ENCODE peak calls at places on chromosomes 1 and 21, in four cellular contexts. One of them, this sample, is unnamed.

GRCh38 chr1:106937104-106937503 is 119.4 kb upstream of the PRMT6 start:
- DNase-seq in heart right ventricle: no peak
- DNase-seq in suprapubic skin: no peak
- DNase-seq in foreskin fibroblast: peak
- DNase-seq in this sample: peak

GRCh38 chr1:9539829-9540550 is 725 bp downstream of the SLC25A33 start:
- DNase-seq in heart right ventricle: peak
- DNase-seq in suprapubic skin: no peak
- DNase-seq in foreskin fibroblast: peak
- DNase-seq in this sample: peak

GRCh38 chr1:31377361-31377863 is 4.5 kb upstream of the FABP3 start:
- DNase-seq in foreskin fibroblast: no peak
- DNase-seq in heart right ventricle: no peak
- DNase-seq in suprapubic skin: no peak
- DNase-seq in this sample: no peak

GRCh38 chr1:230130172-230130944 is 63.3 kb downstream of the GALNT2 start:
- DNase-seq in heart right ventricle: no peak
- DNase-seq in suprapubic skin: no peak
- DNase-seq in foreskin fibroblast: no peak
- DNase-seq in this sample: no peak

GRCh38 chr1:210446479-210446878 is 117.8 kb downstream of the HHAT start:
- DNase-seq in heart right ventricle: no peak
- DNase-seq in foreskin fibroblast: peak
- DNase-seq in suprapubic skin: no peak
- DNase-seq in this sample: peak

GRCh38 chr1:214658785-214659184 is 55.8 kb downstream of the CENPF start:
- DNase-seq in foreskin fibroblast: peak
- DNase-seq in suprapubic skin: no peak
- DNase-seq in heart right ventricle: no peak
- DNase-seq in this sample: peak

GRCh38 chr1:5597991-5598823 is 394.0 kb downstream of the NPHP4 start:
- DNase-seq in suprapubic skin: peak
- DNase-seq in foreskin fibroblast: no peak
- DNase-seq in heart right ventricle: no peak
- DNase-seq in this sample: no peak

GRCh38 chr1:179029293-179029692 is 3.6 kb downstream of the FAM20B start:
- DNase-seq in foreskin fibroblast: no peak
- DNase-seq in suprapubic skin: no peak
- DNase-seq in heart right ventricle: no peak
- DNase-seq in this sample: no peak

GRCh38 chr1:57549280-57549679 is 125.4 kb upstream of the DAB1 start:
- DNase-seq in foreskin fibroblast: no peak
- DNase-seq in heart right ventricle: no peak
- DNase-seq in suprapubic skin: no peak
- DNase-seq in this sample: no peak

GRCh38 chr1:7755448-7755847 is 15.6 kb upstream of the VAMP3 start:
- DNase-seq in suprapubic skin: no peak
- DNase-seq in foreskin fibroblast: no peak
- DNase-seq in heart right ventricle: no peak
- DNase-seq in this sample: peak

GRCh38 chr1:1286313-1287261 is 6.4 kb downstream of the SCNN1D start:
- DNase-seq in heart right ventricle: no peak
- DNase-seq in suprapubic skin: no peak
- DNase-seq in foreskin fibroblast: no peak
- DNase-seq in this sample: no peak

GRCh38 chr1:47655521-47656300 is 217.9 kb downstream of the FOXD2 start:
- DNase-seq in foreskin fibroblast: no peak
- DNase-seq in heart right ventricle: no peak
- DNase-seq in suprapubic skin: peak
- DNase-seq in this sample: no peak

GRCh38 chr1:145961425-145962156 is 2.8 kb downstream of the ANKRD34A start:
- DNase-seq in heart right ventricle: peak
- DNase-seq in suprapubic skin: no peak
- DNase-seq in foreskin fibroblast: peak
- DNase-seq in this sample: no peak

GRCh38 chr1:196464545-196464944 is 143.7 kb downstream of the KCNT2 start:
- DNase-seq in suprapubic skin: no peak
- DNase-seq in foreskin fibroblast: peak
- DNase-seq in heart right ventricle: no peak
- DNase-seq in this sample: peak

GRCh38 chr21:27649746-27650145 is 682.9 kb upstream of the ADAMTS5 start:
- DNase-seq in foreskin fibroblast: peak
- DNase-seq in suprapubic skin: no peak
- DNase-seq in heart right ventricle: no peak
- DNase-seq in this sample: no peak

GRCh38 chr1:2014726-2015382 is 4.3 kb upstream of the GABRD start:
- DNase-seq in foreskin fibroblast: no peak
- DNase-seq in suprapubic skin: no peak
- DNase-seq in heart right ventricle: no peak
- DNase-seq in this sample: no peak

GRCh38 chr1:94408104-94408503 is 10.1 kb upstream of the ABCD3 start:
- DNase-seq in foreskin fibroblast: no peak
- DNase-seq in heart right ventricle: no peak
- DNase-seq in suprapubic skin: no peak
- DNase-seq in this sample: no peak

GRCh38 chr21:29187939-29188338 is 57.5 kb downstream of the MAP3K7CL start:
- DNase-seq in foreskin fibroblast: peak
- DNase-seq in suprapubic skin: no peak
- DNase-seq in heart right ventricle: no peak
- DNase-seq in this sample: peak

GRCh38 chr1:24048205-24048869 is 63.6 kb downstream of the MYOM3 start:
- DNase-seq in foreskin fibroblast: no peak
- DNase-seq in heart right ventricle: no peak
- DNase-seq in suprapubic skin: no peak
- DNase-seq in this sample: peak

GRCh38 chr21:14864211-14865021 is 200.4 kb downstream of the NRIP1 start:
- DNase-seq in suprapubic skin: peak
- DNase-seq in foreskin fibroblast: peak
- DNase-seq in heart right ventricle: peak
- DNase-seq in this sample: peak

GRCh38 chr1:65309317-65310077 is at the start of gene DNAJC6:
- DNase-seq in heart right ventricle: peak
- DNase-seq in foreskin fibroblast: peak
- DNase-seq in suprapubic skin: peak
- DNase-seq in this sample: peak

GRCh38 chr21:38861989-38862683 is 56.4 kb downstream of the ETS2 start:
- DNase-seq in foreskin fibroblast: peak
- DNase-seq in suprapubic skin: no peak
- DNase-seq in heart right ventricle: no peak
- DNase-seq in this sample: no peak

GRCh38 chr1:84611091-84611490 is 36.9 kb upstream of the CTBS start:
- DNase-seq in suprapubic skin: no peak
- DNase-seq in heart right ventricle: no peak
- DNase-seq in foreskin fibroblast: no peak
- DNase-seq in this sample: no peak

GRCh38 chr1:228752604-228753132 is 17.4 kb downstream of the RHOU start:
- DNase-seq in heart right ventricle: no peak
- DNase-seq in suprapubic skin: no peak
- DNase-seq in foreskin fibroblast: no peak
- DNase-seq in this sample: no peak

GRCh38 chr1:20187103-20187812 is 940 bp upstream of the PLA2G2C start:
- DNase-seq in foreskin fibroblast: no peak
- DNase-seq in heart right ventricle: no peak
- DNase-seq in suprapubic skin: no peak
- DNase-seq in this sample: no peak

GRCh38 chr1:44842763-44843655 is at the start of gene PTCH2:
- DNase-seq in suprapubic skin: no peak
- DNase-seq in heart right ventricle: peak
- DNase-seq in foreskin fibroblast: peak
- DNase-seq in this sample: no peak

GRCh38 chr1:219298581-219299148 is 125.0 kb downstream of the LYPLAL1 start:
- DNase-seq in heart right ventricle: no peak
- DNase-seq in foreskin fibroblast: no peak
- DNase-seq in suprapubic skin: no peak
- DNase-seq in this sample: no peak

GRCh38 chr1:153928776-153929432 is 6.1 kb upstream of the GATAD2B start:
- DNase-seq in suprapubic skin: no peak
- DNase-seq in foreskin fibroblast: peak
- DNase-seq in heart right ventricle: no peak
- DNase-seq in this sample: no peak

GRCh38 chr1:117237701-117238413 is 27.1 kb upstream of the VTCN1 start:
- DNase-seq in foreskin fibroblast: no peak
- DNase-seq in heart right ventricle: no peak
- DNase-seq in suprapubic skin: no peak
- DNase-seq in this sample: no peak

GRCh38 chr1:115322631-115323030 is 15.4 kb downstream of the NGF start:
- DNase-seq in foreskin fibroblast: peak
- DNase-seq in suprapubic skin: no peak
- DNase-seq in heart right ventricle: no peak
- DNase-seq in this sample: peak

GRCh38 chr1:229508823-229509337 is 739 bp upstream of the NUP133 start:
- DNase-seq in foreskin fibroblast: no peak
- DNase-seq in suprapubic skin: no peak
- DNase-seq in heart right ventricle: no peak
- DNase-seq in this sample: no peak

GRCh38 chr1:14769486-14770274 is 171.2 kb downstream of the KAZN start:
- DNase-seq in suprapubic skin: no peak
- DNase-seq in foreskin fibroblast: no peak
- DNase-seq in heart right ventricle: no peak
- DNase-seq in this sample: no peak

GRCh38 chr1:163290025-163290610 is 31.6 kb upstream of the NUF2 start:
- DNase-seq in suprapubic skin: no peak
- DNase-seq in foreskin fibroblast: peak
- DNase-seq in heart right ventricle: no peak
- DNase-seq in this sample: no peak

GRCh38 chr1:202157945-202158344 is 2.5 kb downstream of the PTPN7 start:
- DNase-seq in foreskin fibroblast: no peak
- DNase-seq in heart right ventricle: no peak
- DNase-seq in suprapubic skin: no peak
- DNase-seq in this sample: no peak
- H3K4me3 ChIP-seq in foreskin fibroblast: no peak
- H3K4me3 ChIP-seq in heart right ventricle: no peak
- H3K4me3 ChIP-seq in suprapubic skin: no peak
- H3K4me3 ChIP-seq in this sample: no peak

GRCh38 chr1:157691285-157691920 is 9.2 kb downstream of the FCRL3 start:
- DNase-seq in suprapubic skin: no peak
- DNase-seq in foreskin fibroblast: peak
- DNase-seq in heart right ventricle: no peak
- DNase-seq in this sample: peak
- TF ChIP-seq CTCF in suprapubic skin: no peak
- TF ChIP-seq CTCF in foreskin fibroblast: peak
- TF ChIP-seq CTCF in heart right ventricle: peak
- TF ChIP-seq CTCF in this sample: peak

GRCh38 chr1:41108696-41109284 is 87.3 kb upstream of the SLFNL1 start:
- DNase-seq in foreskin fibroblast: peak
- DNase-seq in heart right ventricle: no peak
- DNase-seq in suprapubic skin: no peak
- DNase-seq in this sample: peak
- H3K4me3 ChIP-seq in foreskin fibroblast: no peak
- H3K4me3 ChIP-seq in heart right ventricle: no peak
- H3K4me3 ChIP-seq in suprapubic skin: no peak
- H3K4me3 ChIP-seq in this sample: no peak

GRCh38 chr1:26166719-26167281 is 2.0 kb downstream of the C1orf232 start:
- DNase-seq in foreskin fibroblast: no peak
- DNase-seq in heart right ventricle: no peak
- DNase-seq in suprapubic skin: no peak
- DNase-seq in this sample: no peak

GRCh38 chr1:26162220-26162703 is 3.4 kb downstream of the FAM110D start:
- DNase-seq in foreskin fibroblast: no peak
- DNase-seq in suprapubic skin: no peak
- DNase-seq in heart right ventricle: no peak
- DNase-seq in this sample: no peak

GRCh38 chr1:26163684-26164035 is 4.8 kb downstream of the FAM110D start:
- DNase-seq in foreskin fibroblast: no peak
- DNase-seq in suprapubic skin: no peak
- DNase-seq in heart right ventricle: no peak
- DNase-seq in this sample: no peak

GRCh38 chr1:26165126-26165892 is 3.5 kb downstream of the C1orf232 start:
- DNase-seq in heart right ventricle: no peak
- DNase-seq in suprapubic skin: no peak
- DNase-seq in foreskin fibroblast: no peak
- DNase-seq in this sample: no peak

GRCh38 chr1:26164036-26164927 is 4.5 kb downstream of the C1orf232 start:
- DNase-seq in suprapubic skin: no peak
- DNase-seq in foreskin fibroblast: peak
- DNase-seq in heart right ventricle: peak
- DNase-seq in this sample: no peak
- TF ChIP-seq CTCF in suprapubic skin: peak
- TF ChIP-seq CTCF in foreskin fibroblast: peak
- TF ChIP-seq CTCF in heart right ventricle: peak
- TF ChIP-seq CTCF in this sample: peak

GRCh38 chr1:166165661-166166399 is 971 bp downstream of the FAM78B start:
- DNase-seq in heart right ventricle: no peak
- DNase-seq in suprapubic skin: no peak
- DNase-seq in foreskin fibroblast: peak
- DNase-seq in this sample: no peak

GRCh38 chr1:166166400-166166699 is 451 bp downstream of the FAM78B start:
- DNase-seq in foreskin fibroblast: no peak
- DNase-seq in heart right ventricle: no peak
- DNase-seq in suprapubic skin: no peak
- DNase-seq in this sample: no peak

GRCh38 chr1:166164995-166165660 is 1.7 kb downstream of the FAM78B start:
- DNase-seq in suprapubic skin: no peak
- DNase-seq in heart right ventricle: peak
- DNase-seq in foreskin fibroblast: peak
- DNase-seq in this sample: peak

GRCh38 chr1:166167395-166167922 is 658 bp upstream of the FAM78B start:
- DNase-seq in foreskin fibroblast: no peak
- DNase-seq in heart right ventricle: no peak
- DNase-seq in suprapubic skin: no peak
- DNase-seq in this sample: no peak

DNA sequence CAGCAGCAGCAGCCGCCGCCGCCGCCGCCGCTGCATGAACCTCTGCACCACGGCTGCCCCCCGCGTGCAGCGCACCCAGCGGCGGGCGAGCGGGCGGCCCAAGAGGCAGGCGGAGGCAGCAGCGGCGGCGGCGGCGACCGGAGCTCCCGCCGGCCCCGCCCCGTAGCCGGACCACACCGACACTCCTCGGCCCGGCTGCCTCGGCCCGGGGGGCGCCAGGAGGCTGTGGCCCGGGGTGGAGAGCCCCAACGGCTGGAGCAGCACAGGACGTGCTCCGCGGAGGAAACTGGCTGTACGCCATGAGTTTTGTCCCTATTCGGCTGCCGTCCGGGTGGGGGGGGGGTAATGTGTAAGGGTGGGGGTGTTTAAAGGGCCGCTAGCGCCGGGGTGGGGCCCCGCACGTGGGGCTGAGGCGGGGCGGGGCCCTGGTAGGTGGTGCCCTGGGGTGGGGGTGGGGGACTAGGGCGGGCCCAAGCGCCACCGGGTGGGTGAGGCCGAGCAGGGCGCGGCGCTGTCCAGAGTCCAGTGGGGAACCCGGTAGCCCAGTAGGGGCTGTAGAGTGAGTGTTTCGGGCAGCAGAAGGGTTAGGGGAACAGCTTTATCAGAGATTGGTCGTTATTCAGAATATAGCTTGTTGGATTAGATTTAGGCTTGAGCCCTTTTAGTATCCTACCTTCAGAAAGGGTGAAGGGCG is at the start of gene FAM78B:
- DNase-seq in suprapubic skin: peak
- DNase-seq in foreskin fibroblast: peak
- DNase-seq in heart right ventricle: peak
- DNase-seq in this sample: no peak
- H3K4me3 ChIP-seq in suprapubic skin: peak
- H3K4me3 ChIP-seq in foreskin fibroblast: peak
- H3K4me3 ChIP-seq in heart right ventricle: peak
- H3K4me3 ChIP-seq in this sample: peak

This sample was measured in brain microvascular endothelial cell.